ENCODE peak calls at places on chromosomes 1 and 21, in seven cellular contexts. One of them, this sample, is unnamed.

GRCh38 chr1:96651517-96651916 is 70.1 kb upstream of the PTBP2 start:
- DNase-seq in right atrium auricular region: no peak
- DNase-seq in OCI-LY7: no peak
- DNase-seq in SK-N-SH: no peak
- DNase-seq in WTC11: peak; percentile 13
- DNase-seq in PC-9: no peak
- DNase-seq in progenitor cell of endocrine pancreas: no peak
- DNase-seq in this sample: no peak

GRCh38 chr1:232226197-232226681 is 403.7 kb downstream of the SIPA1L2 start:
- DNase-seq in WTC11: peak; percentile 57
- DNase-seq in progenitor cell of endocrine pancreas: no peak
- DNase-seq in OCI-LY7: no peak
- DNase-seq in SK-N-SH: no peak
- DNase-seq in PC-9: no peak
- DNase-seq in right atrium auricular region: peak; percentile 38
- DNase-seq in this sample: no peak

GRCh38 chr21:38950388-38951094 is 144.8 kb downstream of the ETS2 start:
- DNase-seq in right atrium auricular region: no peak
- DNase-seq in SK-N-SH: no peak
- DNase-seq in OCI-LY7: no peak
- DNase-seq in WTC11: no peak
- DNase-seq in PC-9: no peak
- DNase-seq in progenitor cell of endocrine pancreas: no peak
- DNase-seq in this sample: no peak

GRCh38 chr1:229209386-229209785 is 61.5 kb upstream of the RAB4A start:
- DNase-seq in progenitor cell of endocrine pancreas: no peak
- DNase-seq in WTC11: no peak
- DNase-seq in OCI-LY7: no peak
- DNase-seq in SK-N-SH: no peak
- DNase-seq in right atrium auricular region: no peak
- DNase-seq in PC-9: no peak
- DNase-seq in this sample: no peak

GRCh38 chr1:16181887-16182719 is 26.2 kb upstream of the EPHA2 start:
- DNase-seq in OCI-LY7: no peak
- DNase-seq in right atrium auricular region: peak; percentile 96
- DNase-seq in SK-N-SH: no peak
- DNase-seq in WTC11: peak; percentile 70
- DNase-seq in progenitor cell of endocrine pancreas: peak; percentile 57
- DNase-seq in PC-9: peak; percentile 90
- DNase-seq in this sample: no peak

GRCh38 chr1:67853704-67854103 is 20.4 kb upstream of the GNG12 start:
- DNase-seq in progenitor cell of endocrine pancreas: peak; percentile 47
- DNase-seq in WTC11: peak; percentile 95
- DNase-seq in right atrium auricular region: no peak
- DNase-seq in OCI-LY7: peak; percentile 21
- DNase-seq in PC-9: peak; percentile 64
- DNase-seq in SK-N-SH: peak; percentile 77
- DNase-seq in this sample: peak; percentile 61

GRCh38 chr1:226109829-226110248 is 47.3 kb downstream of the H3-3A start:
- DNase-seq in progenitor cell of endocrine pancreas: peak; percentile 75
- DNase-seq in SK-N-SH: peak; percentile 99
- DNase-seq in WTC11: peak; percentile 83
- DNase-seq in right atrium auricular region: peak; percentile 91
- DNase-seq in PC-9: peak; percentile 91
- DNase-seq in OCI-LY7: peak; percentile 72
- DNase-seq in this sample: peak; percentile 80

GRCh38 chr21:44980562-44981489 is 41.0 kb downstream of the SLX9 start:
- DNase-seq in progenitor cell of endocrine pancreas: no peak
- DNase-seq in SK-N-SH: no peak
- DNase-seq in OCI-LY7: no peak
- DNase-seq in WTC11: no peak
- DNase-seq in PC-9: no peak
- DNase-seq in right atrium auricular region: no peak
- DNase-seq in this sample: no peak

DNA sequence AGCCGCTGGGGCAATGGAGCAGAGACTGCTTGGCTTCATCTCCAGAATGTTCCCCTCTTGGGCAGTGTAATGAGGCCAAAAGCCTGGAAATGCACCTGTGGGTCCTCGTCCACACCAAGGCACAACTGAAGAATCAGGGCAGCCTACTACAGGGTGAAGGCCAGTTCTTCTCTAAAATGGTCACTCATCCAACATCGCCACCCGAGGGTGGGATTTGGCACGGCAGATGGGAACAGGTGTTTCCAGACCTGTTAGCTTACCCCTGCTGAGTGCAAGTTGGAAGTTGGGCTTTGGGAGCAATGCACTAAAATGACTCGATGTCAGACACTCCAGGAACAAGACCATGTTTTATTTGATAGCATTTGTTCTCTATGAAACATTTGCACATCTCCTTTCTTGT is 543.7 kb downstream of the NPHP4 start:
- DNase-seq in SK-N-SH: no peak
- DNase-seq in WTC11: peak; percentile 13
- DNase-seq in OCI-LY7: peak; percentile 3
- DNase-seq in progenitor cell of endocrine pancreas: no peak
- DNase-seq in right atrium auricular region: no peak
- DNase-seq in PC-9: no peak
- DNase-seq in this sample: no peak
- TF ChIP-seq CTCF in SK-N-SH: no peak
- TF ChIP-seq CTCF in WTC11: no peak
- TF ChIP-seq CTCF in OCI-LY7: no peak
- TF ChIP-seq CTCF in progenitor cell of endocrine pancreas: peak; percentile 35
- TF ChIP-seq CTCF in right atrium auricular region: no peak
- TF ChIP-seq CTCF in PC-9: no peak
- TF ChIP-seq CTCF in this sample: peak; percentile 33

GRCh38 chr1:169794530-169795416 is at the start of gene METTL18:
- DNase-seq in SK-N-SH: peak; percentile 86
- DNase-seq in WTC11: peak; percentile 91
- DNase-seq in right atrium auricular region: peak; percentile 92
- DNase-seq in PC-9: peak; percentile 90
- DNase-seq in progenitor cell of endocrine pancreas: peak; percentile 67
- DNase-seq in OCI-LY7: peak; percentile 95
- DNase-seq in this sample: peak; percentile 78
- TF ChIP-seq CTCF in SK-N-SH: no peak
- TF ChIP-seq CTCF in WTC11: no peak
- TF ChIP-seq CTCF in right atrium auricular region: no peak
- TF ChIP-seq CTCF in PC-9: no peak
- TF ChIP-seq CTCF in progenitor cell of endocrine pancreas: no peak
- TF ChIP-seq CTCF in OCI-LY7: peak; percentile 71
- TF ChIP-seq CTCF in this sample: no peak

GRCh38 chr1:27505420-27505680 is 15.4 kb upstream of the WASF2 start:
- DNase-seq in right atrium auricular region: no peak
- DNase-seq in progenitor cell of endocrine pancreas: no peak
- DNase-seq in SK-N-SH: no peak
- DNase-seq in WTC11: no peak
- DNase-seq in OCI-LY7: no peak
- DNase-seq in PC-9: no peak
- DNase-seq in this sample: no peak

GRCh38 chr1:27506703-27507102 is 16.7 kb upstream of the WASF2 start:
- DNase-seq in SK-N-SH: no peak
- DNase-seq in PC-9: no peak
- DNase-seq in right atrium auricular region: no peak
- DNase-seq in OCI-LY7: no peak
- DNase-seq in progenitor cell of endocrine pancreas: no peak
- DNase-seq in WTC11: no peak
- DNase-seq in this sample: no peak

GRCh38 chr1:27509127-27510080 is 19.4 kb upstream of the WASF2 start:
- DNase-seq in OCI-LY7: no peak
- DNase-seq in PC-9: no peak
- DNase-seq in SK-N-SH: no peak
- DNase-seq in progenitor cell of endocrine pancreas: no peak
- DNase-seq in right atrium auricular region: no peak
- DNase-seq in WTC11: no peak
- DNase-seq in this sample: no peak

GRCh38 chr1:27504588-27505419 is 14.8 kb upstream of the WASF2 start:
- DNase-seq in OCI-LY7: no peak
- DNase-seq in PC-9: no peak
- DNase-seq in right atrium auricular region: peak; percentile 87
- DNase-seq in WTC11: peak; percentile 58
- DNase-seq in SK-N-SH: peak; percentile 71
- DNase-seq in progenitor cell of endocrine pancreas: no peak
- DNase-seq in this sample: peak; percentile 66

DNA sequence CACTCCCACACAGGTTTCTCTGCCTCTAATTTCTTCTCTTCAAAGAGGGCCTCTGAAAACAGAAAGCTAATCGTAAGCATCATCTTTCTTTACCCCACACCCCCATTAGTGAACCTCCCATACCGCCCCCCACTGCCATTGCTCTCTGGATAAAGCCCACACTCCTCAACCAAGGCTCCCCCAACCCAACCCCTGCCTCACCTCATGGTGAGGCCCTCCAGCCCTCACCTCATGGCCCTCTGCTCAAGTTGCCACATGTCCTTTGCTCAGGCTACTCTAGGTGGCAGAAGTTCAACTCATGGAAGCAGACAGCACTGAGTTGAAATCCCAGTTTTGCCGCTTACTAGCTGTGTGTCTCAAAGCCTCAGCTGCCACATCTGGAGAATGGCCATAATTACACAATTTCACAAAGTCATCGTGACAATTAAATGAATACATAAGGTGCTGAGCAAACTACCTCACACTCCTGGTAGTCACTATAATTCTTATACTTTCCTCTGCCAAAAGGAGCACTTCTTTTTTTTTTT is 18.2 kb upstream of the WASF2 start:
- DNase-seq in PC-9: no peak
- DNase-seq in right atrium auricular region: no peak
- DNase-seq in OCI-LY7: peak; percentile 62
- DNase-seq in SK-N-SH: peak; percentile 37
- DNase-seq in progenitor cell of endocrine pancreas: no peak
- DNase-seq in WTC11: no peak
- DNase-seq in this sample: no peak
- TF ChIP-seq CTCF in PC-9: no peak
- TF ChIP-seq CTCF in right atrium auricular region: no peak
- TF ChIP-seq CTCF in OCI-LY7: peak; percentile 63
- TF ChIP-seq CTCF in SK-N-SH: no peak
- TF ChIP-seq CTCF in progenitor cell of endocrine pancreas: no peak
- TF ChIP-seq CTCF in WTC11: no peak
- TF ChIP-seq CTCF in this sample: no peak

GRCh38 chr1:152018537-152018936 is 18.3 kb downstream of the S100A11 start:
- DNase-seq in OCI-LY7: no peak
- DNase-seq in PC-9: no peak
- DNase-seq in progenitor cell of endocrine pancreas: no peak
- DNase-seq in SK-N-SH: no peak
- DNase-seq in WTC11: peak; percentile 75
- DNase-seq in right atrium auricular region: no peak
- DNase-seq in this sample: no peak
- TF ChIP-seq CTCF in OCI-LY7: peak; percentile 67
- TF ChIP-seq CTCF in PC-9: peak; percentile 51
- TF ChIP-seq CTCF in progenitor cell of endocrine pancreas: peak; percentile 46
- TF ChIP-seq CTCF in SK-N-SH: peak; percentile 51
- TF ChIP-seq CTCF in WTC11: peak; percentile 62
- TF ChIP-seq CTCF in right atrium auricular region: no peak
- TF ChIP-seq CTCF in this sample: peak; percentile 43

DNA sequence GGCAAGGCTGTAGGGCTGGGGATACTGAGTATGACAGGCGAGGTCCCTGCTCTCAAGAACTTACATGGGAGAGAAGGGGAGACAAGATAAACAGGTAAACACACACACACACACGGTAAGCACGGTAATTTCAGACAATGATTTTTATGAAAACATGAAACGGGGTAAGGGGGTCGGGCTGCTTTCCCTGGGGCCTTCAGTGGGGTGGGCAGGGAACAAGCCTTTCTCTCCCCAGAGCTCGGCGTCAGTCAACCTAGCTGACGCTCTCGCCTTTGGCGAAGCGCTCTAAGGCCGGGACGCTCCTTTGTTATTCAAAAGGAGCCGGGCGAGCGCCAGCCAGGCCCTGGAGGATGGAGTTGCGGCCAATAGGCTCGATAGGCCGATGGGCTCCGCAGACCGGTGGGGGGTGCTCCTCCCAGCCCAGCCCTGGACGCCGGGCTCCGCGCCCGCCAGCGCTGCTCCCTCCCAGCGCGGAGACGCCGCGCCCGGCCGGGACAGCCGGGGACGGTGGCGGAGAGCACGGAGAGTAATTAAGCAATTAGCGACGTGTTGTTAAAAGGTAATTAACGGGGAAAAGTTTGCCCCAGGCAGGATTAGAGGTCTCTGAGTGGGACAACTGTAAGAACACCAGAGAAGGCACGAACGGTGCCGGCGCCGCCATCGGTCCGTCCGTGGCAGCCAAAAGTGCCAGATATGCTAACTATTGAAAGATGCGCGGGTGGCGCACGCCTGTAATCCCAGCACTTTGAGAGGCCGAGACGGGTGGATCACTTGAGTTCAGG is 980 bp upstream of the INKA2 start:
- DNase-seq in OCI-LY7: no peak
- DNase-seq in WTC11: peak; percentile 90
- DNase-seq in SK-N-SH: peak; percentile 86
- DNase-seq in right atrium auricular region: peak; percentile 79
- DNase-seq in progenitor cell of endocrine pancreas: peak; percentile 30
- DNase-seq in PC-9: no peak
- DNase-seq in this sample: peak; percentile 48
- TF ChIP-seq CTCF in OCI-LY7: no peak
- TF ChIP-seq CTCF in WTC11: no peak
- TF ChIP-seq CTCF in SK-N-SH: peak; percentile 13
- TF ChIP-seq CTCF in right atrium auricular region: no peak
- TF ChIP-seq CTCF in progenitor cell of endocrine pancreas: no peak
- TF ChIP-seq CTCF in PC-9: no peak
- TF ChIP-seq CTCF in this sample: no peak

GRCh38 chr1:102550729-102551384 is 554.1 kb upstream of the OLFM3 start:
- DNase-seq in OCI-LY7: peak; percentile 46
- DNase-seq in WTC11: peak; percentile 75
- DNase-seq in right atrium auricular region: no peak
- DNase-seq in SK-N-SH: no peak
- DNase-seq in PC-9: peak; percentile 18
- DNase-seq in progenitor cell of endocrine pancreas: peak; percentile 9
- DNase-seq in this sample: no peak
- TF ChIP-seq CTCF in OCI-LY7: peak; percentile 68
- TF ChIP-seq CTCF in WTC11: peak; percentile 52
- TF ChIP-seq CTCF in right atrium auricular region: no peak
- TF ChIP-seq CTCF in SK-N-SH: peak; percentile 58
- TF ChIP-seq CTCF in PC-9: peak; percentile 71
- TF ChIP-seq CTCF in progenitor cell of endocrine pancreas: peak; percentile 42
- TF ChIP-seq CTCF in this sample: peak; percentile 49

DNA sequence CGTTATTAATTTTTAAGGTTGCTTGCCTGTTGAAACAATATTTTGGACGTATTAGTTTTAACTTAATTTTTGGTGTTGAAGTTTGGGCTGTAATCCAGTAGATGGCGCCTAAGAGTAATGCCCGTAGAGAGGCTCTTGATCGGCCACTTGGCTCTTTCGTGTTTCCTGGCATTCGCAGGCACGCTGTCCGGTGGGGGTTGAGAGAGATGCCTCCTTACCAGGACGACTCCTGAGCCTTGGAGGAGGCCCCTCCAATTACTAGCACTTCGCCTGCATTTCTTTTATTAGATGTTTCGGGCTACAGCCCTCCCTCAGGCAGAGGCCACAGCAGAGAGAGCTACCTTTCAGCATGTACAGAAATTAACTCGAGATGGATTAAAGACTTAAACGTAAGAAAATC is 12.0 kb downstream of the OR2M4 start:
- DNase-seq in right atrium auricular region: no peak
- DNase-seq in OCI-LY7: peak; percentile 46
- DNase-seq in PC-9: peak; percentile 9
- DNase-seq in progenitor cell of endocrine pancreas: no peak
- DNase-seq in SK-N-SH: peak; percentile 32
- DNase-seq in WTC11: no peak
- DNase-seq in this sample: no peak
- TF ChIP-seq CTCF in right atrium auricular region: no peak
- TF ChIP-seq CTCF in OCI-LY7: peak; percentile 84
- TF ChIP-seq CTCF in PC-9: peak; percentile 72
- TF ChIP-seq CTCF in progenitor cell of endocrine pancreas: peak; percentile 27
- TF ChIP-seq CTCF in SK-N-SH: peak; percentile 66
- TF ChIP-seq CTCF in WTC11: peak; percentile 37
- TF ChIP-seq CTCF in this sample: peak; percentile 54

This sample was measured in neural crest cell.